ENCODE peak calls at places on chromosomes 1 and 21, in five cellular contexts. W is HCT116, Q is K562, J is GM12878, U is HepG2. E is an unnamed sample.

GRCh38 chr1:199857516-199857915 is 170.0 kb upstream of the NR5A2 start:
- DNase-seq in W (no peak), Q (no peak), J (no peak), U (no peak), E (no peak)

GRCh38 chr1:245332513-245332912 is 177.7 kb downstream of the KIF26B start:
- DNase-seq in U (no peak), J (no peak), W (no peak), Q (no peak), E (no peak)

GRCh38 chr21:34545079-34545884 is 33.3 kb upstream of the KCNE1 start:
- DNase-seq in W (peak; percentile 40), J (peak; percentile 86), Q (no peak), U (peak; percentile 62), E (no peak)

GRCh38 chr1:221419513-221420088 is 322.3 kb downstream of the DUSP10 start:
- DNase-seq in Q (no peak), J (no peak), U (no peak), W (no peak), E (no peak)

GRCh38 chr1:96962807-96963206 is 241.2 kb downstream of the PTBP2 start:
- DNase-seq in W (no peak), U (no peak), Q (no peak), J (no peak), E (no peak)

GRCh38 chr1:53576381-53576801 is 117.2 kb downstream of the DMRTB1 start:
- DNase-seq in J (no peak), Q (no peak), U (no peak), W (no peak), E (no peak)

GRCh38 chr1:203625623-203626189 is 926 bp upstream of the ATP2B4 start:
- DNase-seq in J (peak; percentile 54), Q (peak; percentile 77), U (peak; percentile 16), W (no peak), E (no peak)

GRCh38 chr1:160837558-160838205 is 25.0 kb downstream of the CD244 start:
- DNase-seq in U (no peak), W (peak; percentile 12), J (peak; percentile 78), Q (no peak), E (peak; percentile 47)

GRCh38 chr21:17406202-17406601 is 106.6 kb upstream of the CXADR start:
- DNase-seq in U (no peak), W (no peak), J (no peak), Q (no peak), E (no peak)

GRCh38 chr1:71307451-71307850 is 226.6 kb upstream of the ZRANB2 start:
- DNase-seq in J (no peak), W (no peak), Q (no peak), U (no peak), E (peak; percentile 75)

DNA sequence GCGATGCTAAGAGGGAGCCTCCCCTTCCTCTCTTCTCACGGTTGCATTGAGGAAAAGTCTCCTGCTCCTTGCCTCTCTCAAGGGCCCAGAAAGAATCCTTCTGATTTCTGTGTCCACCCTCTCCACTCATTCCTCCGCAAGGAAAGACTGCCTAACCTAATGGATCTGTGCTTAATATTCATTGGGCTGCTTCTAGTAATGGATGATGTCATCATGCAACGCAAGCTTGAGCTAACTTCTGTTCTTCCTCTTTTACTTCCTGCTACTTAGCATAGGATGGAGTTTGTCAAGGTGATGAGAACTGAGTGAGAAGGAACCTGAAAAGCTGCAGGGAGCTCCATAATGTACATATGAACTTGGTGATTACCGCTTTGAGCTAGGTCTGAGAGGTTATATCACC is 35.2 kb upstream of the HMGB4 start:
- DNase-seq in W (no peak), J (no peak), Q (no peak), U (no peak), E (no peak)
- H3K9ac ChIP-seq in W (no peak overlapping the region), J (no peak overlapping the region), Q (no peak overlapping the region), U (no peak overlapping the region), E (no peak overlapping the region)

GRCh38 chr21:38898422-38899098 is 92.8 kb downstream of the ETS2 start:
- DNase-seq in W (no peak), J (no peak), U (no peak), Q (no peak), E (no peak)
- TF ChIP-seq POLR2AphosphoS5 in W (no peak), J (no peak), U (no peak), Q (no peak), E (no peak)

GRCh38 chr1:61453111-61453961 is 271.6 kb downstream of the TM2D1 start:
- DNase-seq in U (peak; percentile 92), J (peak; percentile 15), W (peak; percentile 57), Q (peak; percentile 61), E (peak; percentile 93)
- H3K9ac ChIP-seq in U (no peak overlapping the region), J (no peak overlapping the region), W (no peak overlapping the region), Q (no peak overlapping the region), E (peak overlapping the region; percentile 66)

GRCh38 chr1:12088607-12089006 is 25.5 kb downstream of the TNFRSF8 start:
- DNase-seq in Q (no peak), U (no peak), J (no peak), W (no peak), E (no peak)
- TF ChIP-seq POLR2AphosphoS5 in Q (no peak), U (no peak), J (no peak), W (no peak), E (no peak)